ENCODE peak calls at places on chromosome 2, in four cellular contexts. X, Q, E and K are unnamed samples.

GRCh38 chr2:223007531-223007930 is 44.5 kb upstream of the KCNE4 start:
- DNase-seq in X (no peak), Q (no peak), E (peak), K (peak)

GRCh38 chr2:85794491-85795121 is 40.8 kb downstream of the ATOH8 start:
- DNase-seq in Q (no peak), E (no peak), X (no peak), K (no peak)

GRCh38 chr2:216281316-216281715 is 91.0 kb downstream of the MARCHF4 start:
- DNase-seq in X (no peak), E (no peak), Q (no peak), K (no peak)

GRCh38 chr2:158004131-158004530 is 97.5 kb upstream of the UPP2 start:
- DNase-seq in Q (no peak), X (no peak), E (peak), K (peak)

GRCh38 chr2:203240491-203240890 is 1.7 kb downstream of the CYP20A1 start:
- DNase-seq in X (no peak), E (no peak), Q (no peak), K (no peak)

GRCh38 chr2:148582679-148583511 is 61.7 kb upstream of the EPC2 start:
- DNase-seq in Q (no peak), E (peak), X (no peak), K (peak)

GRCh38 chr2:159946326-159946992 is 116.0 kb downstream of the PLA2R1 start:
- DNase-seq in Q (no peak), E (no peak), X (no peak), K (peak)

GRCh38 chr2:66436546-66436945 is 1.6 kb downstream of the MEIS1 start:
- DNase-seq in E (no peak), X (no peak), Q (no peak), K (no peak)

GRCh38 chr2:160387558-160388262 is 105.9 kb downstream of the RBMS1 start:
- DNase-seq in X (no peak), Q (no peak), E (peak), K (peak)

GRCh38 chr2:52629944-52630343 is 1137.7 kb upstream of the CHAC2 start:
- DNase-seq in X (no peak), E (no peak), Q (no peak), K (no peak)

GRCh38 chr2:236790991-236791390 is 221.4 kb downstream of the ACKR3 start:
- DNase-seq in X (no peak), E (no peak), Q (no peak), K (no peak)

GRCh38 chr2:174007010-174007409 is 41.8 kb upstream of the SP3 start:
- DNase-seq in Q (no peak), X (no peak), E (no peak), K (no peak)

GRCh38 chr2:228847684-228848083 is 423.4 kb downstream of the PID1 start:
- DNase-seq in Q (no peak), X (no peak), E (no peak), K (peak)

GRCh38 chr2:136424112-136424511 is 306.2 kb upstream of the CXCR4 start:
- DNase-seq in X (no peak), Q (no peak), E (no peak), K (no peak)

GRCh38 chr2:35415282-35415681 is 940.3 kb upstream of the CRIM1 start:
- DNase-seq in E (peak), X (no peak), Q (no peak), K (peak)

GRCh38 chr2:164737612-164738081 is 104.0 kb downstream of the COBLL1 start:
- DNase-seq in Q (no peak), E (peak), X (peak), K (peak)

GRCh38 chr2:158600155-158600802 is 143.5 kb downstream of the PKP4 start:
- DNase-seq in Q (no peak), X (no peak), E (peak), K (peak)

GRCh38 chr2:165067958-165068612 is 112.8 kb upstream of the SLC38A11 start:
- DNase-seq in X (no peak), Q (peak), E (peak), K (peak)

GRCh38 chr2:120371969-120372625 is 26.2 kb downstream of the INHBB start:
- DNase-seq in X (no peak), Q (no peak), E (no peak), K (no peak)

GRCh38 chr2:239245872-239246701 is 154.7 kb downstream of the HDAC4 start:
- DNase-seq in X (no peak), Q (no peak), E (peak), K (no peak)

GRCh38 chr2:239008004-239008403 is 160.1 kb downstream of the TWIST2 start:
- DNase-seq in X (no peak), E (no peak), Q (no peak), K (no peak)

GRCh38 chr2:203934006-203934632 is 2.4 kb upstream of the ICOS start:
- DNase-seq in X (no peak), E (no peak), Q (no peak), K (no peak)

GRCh38 chr2:54666131-54666637 is 57.3 kb upstream of the EML6 start:
- DNase-seq in E (peak), Q (no peak), X (no peak), K (peak)

GRCh38 chr2:138711812-138712211 is 68.4 kb downstream of the NXPH2 start:
- DNase-seq in E (no peak), Q (no peak), X (no peak), K (no peak)

GRCh38 chr2:172734711-172735645 is 667 bp upstream of the RAPGEF4 start:
- DNase-seq in X (no peak), Q (no peak), E (peak), K (no peak)

GRCh38 chr2:220478305-220479058 is 851.1 kb downstream of the SLC4A3 start:
- DNase-seq in Q (no peak), E (peak), X (no peak), K (peak)

GRCh38 chr2:240912878-240913809 is 7.0 kb downstream of the CROCC2 start:
- DNase-seq in X (no peak), E (peak), Q (no peak), K (peak)

GRCh38 chr2:2919574-2920365 is 457.8 kb downstream of the EIPR1 start:
- DNase-seq in Q (no peak), E (no peak), X (no peak), K (no peak)

GRCh38 chr2:128606837-128607236 is 288.2 kb upstream of the HS6ST1 start:
- DNase-seq in E (no peak), X (no peak), Q (no peak), K (no peak)

GRCh38 chr2:119338826-119339561 is 27.6 kb downstream of the C2orf76 start:
- DNase-seq in E (no peak), X (no peak), Q (no peak), K (no peak)

GRCh38 chr2:85438291-85439110 is 20.0 kb downstream of the SH2D6 start:
- DNase-seq in X (no peak), E (no peak), Q (no peak), K (no peak)

GRCh38 chr2:19540739-19541503 is 182.5 kb upstream of the OSR1 start:
- DNase-seq in E (peak), X (peak), Q (no peak), K (peak)

GRCh38 chr2:99481941-99482340 is 7.9 kb downstream of the REV1 start:
- DNase-seq in Q (no peak), E (peak), X (no peak), K (no peak)

GRCh38 chr2:216603010-216603883 is 30.0 kb upstream of the IGFBP2 start:
- DNase-seq in X (no peak), Q (no peak), E (peak), K (peak)

GRCh38 chr2:220665108-220665471 is 907.0 kb downstream of the EPHA4 start:
- DNase-seq in E (no peak), Q (no peak), X (no peak), K (no peak)

GRCh38 chr2:160355080-160355479 is 138.5 kb downstream of the RBMS1 start:
- DNase-seq in Q (no peak), X (no peak), E (peak), K (peak)

GRCh38 chr2:134224005-134224404 is 29.9 kb upstream of the MGAT5 start:
- DNase-seq in Q (no peak), E (no peak), X (no peak), K (no peak)

GRCh38 chr2:169513926-169514325 is 4.4 kb downstream of the KLHL41 start:
- DNase-seq in Q (no peak), X (no peak), E (no peak), K (no peak)